ENCODE peak calls at places on chromosomes 4 and X, in six cellular contexts. J is IMR-90, P is H9, H is mesenchymal stem cell, G is neuronal stem cell, W is H1. Z is an unnamed sample.

GRCh38 chr4:34972189-34972588 is 1272.1 kb downstream of the ARAP2 start:
- DNase-seq in W (no peak), H (no peak), G (no peak), P (no peak), J (no peak), Z (no peak)

GRCh38 chr4:169208516-169208915 is 62.2 kb downstream of the SH3RF1 start:
- DNase-seq in W (no peak), H (no peak), G (no peak), J (peak), P (no peak), Z (no peak)

GRCh38 chr4:6962211-6963041 is 52.8 kb downstream of the TBC1D14 start:
- DNase-seq in P (no peak), J (no peak), W (no peak), G (peak), H (no peak), Z (no peak)

GRCh38 chr4:3649491-3649890 is 116.7 kb upstream of the ADRA2C start:
- DNase-seq in W (no peak), G (no peak), J (no peak), H (no peak), P (no peak), Z (no peak)

GRCh38 chr4:42410446-42410845 is 13.2 kb downstream of the SHISA3 start:
- DNase-seq in P (no peak), H (no peak), G (no peak), J (no peak), W (no peak), Z (no peak)

GRCh38 chr4:116489739-116490138 is 595.6 kb downstream of the TRAM1L1 start:
- DNase-seq in J (no peak), G (no peak), W (no peak), P (no peak), H (no peak), Z (no peak)

GRCh38 chrX:114611018-114611619 is 27.2 kb downstream of the HTR2C start:
- DNase-seq in P (no peak), G (peak), W (no peak), H (peak), J (peak), Z (no peak)

GRCh38 chrX:130174051-130174704 is 2.4 kb downstream of the RAB33A start:
- DNase-seq in W (no peak), P (no peak), G (no peak), J (peak), H (peak), Z (peak)

GRCh38 chr4:145619639-145619996 is 433 bp downstream of the MMAA start:
- DNase-seq in H (peak), W (no peak), P (no peak), J (peak), G (no peak), Z (peak)

GRCh38 chr4:145618912-145619638 is at the start of gene MMAA:
- DNase-seq in J (peak), H (peak), G (peak), W (peak), P (peak), Z (peak)

GRCh38 chr4:145625677-145626622 is 6.8 kb downstream of the MMAA start:
- DNase-seq in P (no peak), W (no peak), H (no peak), J (no peak), G (no peak), Z (no peak)

GRCh38 chr4:145626623-145626982 is 7.4 kb downstream of the MMAA start:
- DNase-seq in P (no peak), H (no peak), W (no peak), J (peak), G (no peak), Z (no peak)

GRCh38 chr4:145623831-145624230 is 4.6 kb downstream of the MMAA start:
- DNase-seq in J (peak), H (peak), P (no peak), W (no peak), G (no peak), Z (no peak)
- H2BK120ac ChIP-seq in J (peak), H (no peak), P (no peak), W (no peak), G (no peak), Z (no peak)

GRCh38 chrX:139156356-139156755 is 374.2 kb upstream of the F9 start:
- DNase-seq in G (no peak), W (no peak), P (no peak), J (no peak), H (no peak), Z (no peak)

GRCh38 chrX:139158256-139158655 is 372.3 kb upstream of the F9 start:
- DNase-seq in G (no peak), H (no peak), W (no peak), J (no peak), P (no peak), Z (no peak)
- H3K14ac ChIP-seq in G (no peak), H (no peak), W (no peak), J (no peak), P (no peak), Z (no peak)

DNA sequence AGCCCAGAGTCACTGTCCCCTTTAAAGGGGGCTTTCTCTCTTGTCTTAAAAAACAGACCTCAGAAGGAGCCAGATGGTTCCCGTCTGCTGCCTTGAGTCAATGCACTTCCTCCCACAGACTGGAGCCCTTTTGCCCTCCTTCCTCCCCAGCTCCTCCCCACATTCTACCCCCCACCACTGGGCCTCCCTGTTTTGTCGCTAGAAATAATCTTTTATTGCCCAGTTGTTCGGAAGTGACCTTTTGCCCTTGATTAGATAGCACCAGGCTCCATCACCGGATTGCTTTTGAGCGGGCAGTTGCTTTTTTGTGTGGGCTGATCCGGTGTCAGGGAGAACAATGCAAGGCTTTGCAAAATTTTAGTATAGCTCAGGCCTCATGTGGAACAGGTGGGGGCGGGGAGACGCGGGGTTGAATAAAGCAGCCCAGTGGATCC is 47.7 kb downstream of the SPRY1 start:
- DNase-seq in G (peak), H (peak), P (peak), W (peak), J (peak), Z (no peak)
- H2BK120ac ChIP-seq in G (no peak), H (no peak), P (no peak), W (peak), J (peak), Z (peak)

DNA sequence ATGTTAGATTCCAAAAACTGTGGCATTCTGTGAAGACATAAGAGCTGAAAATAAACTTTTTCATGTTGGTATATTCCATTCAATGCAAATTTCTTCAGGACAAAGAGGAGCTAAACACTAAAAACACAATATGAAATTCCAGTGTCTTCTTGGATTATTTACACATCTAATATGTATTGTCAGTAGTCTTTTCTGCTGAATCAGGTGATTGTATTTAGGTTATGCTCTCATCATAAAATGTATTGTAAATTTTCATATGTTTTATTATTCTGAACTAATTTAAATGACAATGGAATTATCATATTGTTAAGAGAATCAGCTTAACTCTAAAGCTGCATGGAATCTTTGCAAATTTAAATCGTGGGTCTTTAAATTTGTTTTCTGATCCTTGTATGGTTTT is 526.7 kb downstream of the PDHA2 start:
- DNase-seq in G (no peak), P (no peak), H (no peak), W (no peak), J (no peak), Z (no peak)
- H3K14ac ChIP-seq in G (no peak), P (no peak), H (no peak), W (no peak), J (no peak), Z (no peak)

DNA sequence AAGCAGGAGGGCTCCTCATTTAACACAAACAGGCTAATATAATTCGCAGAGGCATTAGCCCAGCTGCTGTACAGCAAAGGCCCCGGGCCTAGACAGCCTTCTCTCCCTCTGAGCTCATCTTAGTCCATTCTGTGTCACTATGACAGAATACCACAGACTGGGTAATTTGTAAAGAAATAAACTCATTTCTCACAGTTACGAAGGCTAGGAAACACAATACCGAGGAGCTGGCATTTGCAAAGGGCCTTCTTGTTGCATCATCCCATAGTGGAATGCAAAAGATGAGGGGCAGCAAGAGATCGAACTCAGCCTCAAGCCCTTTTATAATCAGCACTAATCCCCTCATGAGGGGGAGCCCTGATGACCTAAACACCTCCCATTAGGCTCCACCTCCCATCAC is 48.5 kb downstream of the TSPAN5 start:
- DNase-seq in J (peak), P (no peak), H (no peak), W (no peak), G (no peak), Z (no peak)
- H2BK120ac ChIP-seq in J (peak), P (no peak), H (no peak), W (no peak), G (no peak), Z (no peak)

DNA sequence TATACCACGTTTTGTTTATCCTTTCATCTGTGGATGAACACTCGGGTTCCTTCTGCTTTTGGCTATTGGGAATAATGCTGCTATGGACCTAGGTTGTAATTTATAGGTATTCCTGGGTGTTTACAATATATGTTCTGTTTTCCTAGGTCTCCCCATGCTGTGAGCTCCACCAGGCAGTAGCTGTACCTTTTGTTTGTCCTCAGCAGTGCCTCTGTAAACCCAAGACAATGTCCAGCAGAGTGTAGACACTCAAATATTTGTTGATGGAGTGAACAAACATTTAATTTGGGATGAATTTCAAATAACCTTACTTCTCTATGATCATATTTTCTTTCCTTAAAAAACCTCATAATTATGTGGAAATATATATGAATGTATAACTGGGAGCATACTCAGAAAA is 259.5 kb upstream of the BOD1L1 start:
- DNase-seq in G (no peak), J (no peak), H (no peak), P (no peak), W (no peak), Z (no peak)
- H3K14ac ChIP-seq in G (no peak), J (no peak), H (no peak), P (no peak), W (no peak), Z (no peak)

GRCh38 chr4:140049924-140050681 is 103.9 kb downstream of the MAML3 start:
- DNase-seq in P (peak), G (no peak), J (peak), H (no peak), W (no peak), Z (no peak)

GRCh38 chr4:140047017-140047640 is 106.9 kb downstream of the MAML3 start:
- DNase-seq in P (peak), G (no peak), H (no peak), J (no peak), W (no peak), Z (peak)

GRCh38 chr4:140049024-140049923 is 104.7 kb downstream of the MAML3 start:
- DNase-seq in W (no peak), G (peak), P (peak), H (peak), J (peak), Z (peak)

GRCh38 chr4:140047781-140048180 is 106.2 kb downstream of the MAML3 start:
- DNase-seq in J (no peak), H (no peak), P (no peak), W (no peak), G (no peak), Z (no peak)

DNA sequence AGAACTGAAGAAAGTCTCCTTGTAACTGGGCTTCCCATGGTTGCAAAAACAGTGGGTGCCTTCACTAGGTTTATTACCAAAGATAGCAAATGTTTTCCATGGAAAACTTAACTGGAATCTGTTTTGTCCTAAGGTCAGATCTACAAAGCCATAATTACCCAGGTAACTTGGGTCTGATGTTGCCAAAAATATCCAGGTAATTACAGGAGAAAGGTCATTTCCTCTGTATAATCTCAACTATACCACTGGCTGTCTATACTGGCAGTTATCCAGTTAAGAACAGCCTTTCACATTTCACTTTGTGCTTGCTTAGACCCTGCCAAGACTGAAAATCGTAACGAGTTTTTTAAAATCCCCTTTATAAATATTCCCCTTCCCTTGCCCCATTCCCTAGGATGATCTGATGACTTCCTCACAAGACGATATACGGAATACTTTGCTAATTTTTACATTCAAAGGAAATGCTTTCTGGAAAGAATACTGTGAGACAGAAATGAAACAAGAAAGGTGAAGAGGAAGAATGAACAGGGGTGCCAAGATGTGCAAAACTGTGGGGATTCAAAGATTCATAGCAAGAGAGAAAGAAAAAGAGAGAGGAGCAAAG is 105.5 kb downstream of the MAML3 start:
- DNase-seq in J (no peak), P (no peak), G (no peak), W (no peak), H (no peak), Z (no peak)
- H2BK120ac ChIP-seq in J (peak), P (no peak), G (no peak), W (peak), H (no peak), Z (no peak)

GRCh38 chr4:100872811-100873210 is 355.0 kb upstream of the EMCN start:
- DNase-seq in G (no peak), P (no peak), J (no peak), W (no peak), H (peak), Z (peak)
- H3K14ac ChIP-seq in G (no peak), P (no peak), J (no peak), W (no peak), H (no peak), Z (no peak)

GRCh38 chr4:138645289-138645688 is 370.3 kb upstream of the NOCT start:
- DNase-seq in J (no peak), H (peak), P (no peak), G (no peak), W (no peak), Z (no peak)
- H2BK120ac ChIP-seq in J (no peak), H (no peak), P (no peak), G (no peak), W (no peak), Z (no peak)

Z was measured in trophoblast cell.